ENCODE peak calls at places on chromosome 5, in five cellular contexts. C is stimulated activated CD4-positive, alpha-beta T cell treated with anti-CD3 and anti-CD28 coated beads, Interleukin-15, amount 100 ng/mL, for 24 hours; M is activated naive CD4-positive, alpha-beta T cell; O is ACHN; P is HuH-7.5. Q is an unnamed sample.

GRCh38 chr5:153559926-153560325 is 69.5 kb downstream of the GRIA1 start:
- DNase-seq in P (no peak), O (no peak), M (no peak), C (no peak), Q (no peak)

GRCh38 chr5:135644196-135644766 is 65.5 kb upstream of the CXCL14 start:
- DNase-seq in P (no peak), C (no peak), O (no peak), M (no peak), Q (no peak)

GRCh38 chr5:90131734-90132133 is 277.8 kb downstream of the CETN3 start:
- DNase-seq in C (no peak), P (no peak), O (no peak), M (no peak), Q (no peak)

GRCh38 chr5:112878760-112879159 is 17.7 kb downstream of the SRP19 start:
- DNase-seq in C (peak), M (no peak), P (no peak), O (peak), Q (no peak)

GRCh38 chr5:157143127-157143959 is 678 bp upstream of the MED7 start:
- DNase-seq in M (no peak), O (peak), P (peak), C (peak), Q (no peak)

GRCh38 chr5:137491121-137491520 is 8.0 kb downstream of the SPOCK1 start:
- DNase-seq in C (no peak), P (no peak), M (no peak), O (peak), Q (no peak)

GRCh38 chr5:142304013-142304701 is 20.7 kb downstream of the SPRY4 start:
- DNase-seq in P (no peak), O (no peak), C (no peak), M (no peak), Q (no peak)

GRCh38 chr5:84130006-84130580 is 254.6 kb downstream of the EDIL3 start:
- DNase-seq in P (no peak), M (no peak), C (no peak), O (no peak), Q (no peak)

GRCh38 chr5:107268241-107268640 is 402.5 kb downstream of the EFNA5 start:
- DNase-seq in M (no peak), P (no peak), C (no peak), O (no peak), Q (no peak)

GRCh38 chr5:56161927-56162326 is 71.2 kb downstream of the ANKRD55 start:
- DNase-seq in O (no peak), P (no peak), C (no peak), M (no peak), Q (no peak)

GRCh38 chr5:88884435-88884877 is 1.5 kb upstream of the MEF2C start:
- DNase-seq in M (no peak), O (no peak), P (no peak), C (no peak), Q (no peak)

GRCh38 chr5:95641803-95642220 is 4.8 kb upstream of the RFESD start:
- DNase-seq in M (no peak), C (no peak), O (no peak), P (no peak), Q (no peak)

GRCh38 chr5:54658014-54658413 is 140.5 kb downstream of the SNX18 start:
- DNase-seq in O (no peak), M (no peak), C (no peak), P (no peak), Q (no peak)

GRCh38 chr5:179274321-179275315 is 70.6 kb downstream of the ADAMTS2 start:
- DNase-seq in M (no peak), C (no peak), O (no peak), P (no peak), Q (no peak)

GRCh38 chr5:102765350-102765749 is 10.2 kb downstream of the PAM start:
- DNase-seq in O (no peak), P (no peak), M (no peak), C (no peak), Q (no peak)

GRCh38 chr5:123951204-123951977 is 439.4 kb downstream of the CSNK1G3 start:
- DNase-seq in O (peak), M (no peak), C (no peak), P (no peak), Q (no peak)

GRCh38 chr5:10691826-10692785 is 68.9 kb downstream of the DAP start:
- DNase-seq in P (no peak), O (peak), C (no peak), M (no peak), Q (no peak)

GRCh38 chr5:88298425-88298824 is 29.8 kb upstream of the TMEM161B start:
- DNase-seq in P (no peak), O (no peak), M (no peak), C (no peak), Q (no peak)

GRCh38 chr5:76849767-76850291 is at the start of gene S100Z:
- DNase-seq in P (no peak), M (no peak), C (peak), O (no peak), Q (peak)

GRCh38 chr5:39092581-39093350 is 18.6 kb upstream of the RICTOR start:
- DNase-seq in M (no peak), C (no peak), O (no peak), P (no peak), Q (no peak)

GRCh38 chr5:134026521-134027202 is 21.9 kb upstream of the VDAC1 start:
- DNase-seq in O (peak), M (peak), C (peak), P (peak), Q (peak)

GRCh38 chr5:134989291-134989830 is 21.7 kb downstream of the CATSPER3 start:
- DNase-seq in M (no peak), P (no peak), O (no peak), C (no peak), Q (no peak)

Q was measured in activated CD4-positive, alpha-beta T cell treated with anti-CD3 and anti-CD28 coated beads, Interleukin-2, amount 50 U/mL, for 24 hours.